ENCODE peak calls at places on chromosome 15, in four cellular contexts. C is HFF-Myc, Q is skeletal muscle cell, Z is mucosa of descending colon. A is an unnamed sample.
A peak's percentile ranks its signal among the peaks of the same experiment; 100 is the strongest.

GRCh38 chr15:47812436-47813109 is 95.3 kb downstream of the SEMA6D start:
- DNase-seq in C (no peak), Q (no peak), Z (no peak), A (no peak)

GRCh38 chr15:22888120-22888859 is 49.8 kb downstream of the NIPA2 start:
- DNase-seq in Q (peak; percentile 95), C (peak; percentile 88), Z (no peak), A (no peak)

GRCh38 chr15:57924536-57924935 is 141.0 kb downstream of the ALDH1A2 start:
- DNase-seq in Q (no peak), Z (no peak), C (no peak), A (no peak)

GRCh38 chr15:45393851-45394250 is 15.5 kb upstream of the GATM start:
- DNase-seq in Z (no peak), Q (no peak), C (no peak), A (no peak)

GRCh38 chr15:35450492-35450891 is 95.5 kb downstream of the DPH6 start:
- DNase-seq in Q (peak; percentile 75), C (no peak), Z (no peak), A (no peak)

GRCh38 chr15:62306851-62307504 is 141.9 kb upstream of the C2CD4B start:
- DNase-seq in Q (peak; percentile 20), Z (peak; percentile 31), C (peak; percentile 39), A (peak; percentile 53)

GRCh38 chr15:43880406-43881184 is 53.8 kb downstream of the WDR76 start:
- DNase-seq in C (no peak), Q (no peak), Z (no peak), A (no peak)

GRCh38 chr15:83365370-83365938 is 81.0 kb upstream of the BNC1 start:
- DNase-seq in C (peak; percentile 49), Q (peak; percentile 56), Z (no peak), A (no peak)

GRCh38 chr15:45612790-45613415 is 21.9 kb upstream of the SQOR start:
- DNase-seq in Z (no peak), C (no peak), Q (peak; percentile 45), A (no peak)

GRCh38 chr15:39645138-39645975 is 64.5 kb downstream of the THBS1 start:
- DNase-seq in Z (no peak), Q (no peak), C (no peak), A (no peak)

GRCh38 chr15:90376789-90377188 is 11.3 kb upstream of the IQGAP1 start:
- DNase-seq in C (no peak), Q (no peak), Z (no peak), A (peak; percentile 96)

GRCh38 chr15:68656438-68656739 is 77.6 kb downstream of the CORO2B start:
- DNase-seq in Q (no peak), C (no peak), Z (no peak), A (no peak)

GRCh38 chr15:71997691-71998090 is 120.3 kb downstream of the MYO9A start:
- DNase-seq in Q (no peak), C (no peak), Z (no peak), A (no peak)

GRCh38 chr15:82951472-82952155 is 906 bp downstream of the HOMER2 start:
- DNase-seq in C (no peak), Z (no peak), Q (no peak), A (no peak)

GRCh38 chr15:69794643-69795461 is 302.9 kb downstream of the TLE3 start:
- DNase-seq in Z (no peak), C (no peak), Q (no peak), A (no peak)

GRCh38 chr15:66896611-66897010 is 168.8 kb upstream of the SMAD3 start:
- DNase-seq in Z (no peak), Q (no peak), C (no peak), A (no peak)

GRCh38 chr15:39878401-39878775 is 41.7 kb downstream of the GPR176 start:
- DNase-seq in Q (no peak), Z (no peak), C (no peak), A (no peak)

GRCh38 chr15:85164841-85165466 is 183.3 kb downstream of the PDE8A start:
- DNase-seq in C (no peak), Q (no peak), Z (no peak), A (no peak)

GRCh38 chr15:85167568-85167967 is 185.9 kb downstream of the PDE8A start:
- DNase-seq in Q (no peak), Z (no peak), C (no peak), A (no peak)

GRCh38 chr15:85172846-85173490 is 191.3 kb downstream of the PDE8A start:
- DNase-seq in C (no peak), Z (no peak), Q (no peak), A (no peak)

GRCh38 chr15:85171736-85172135 is 190.1 kb downstream of the PDE8A start:
- DNase-seq in Q (no peak), C (no peak), Z (no peak), A (no peak)

GRCh38 chr15:85168642-85169173 is 187.1 kb downstream of the PDE8A start:
- DNase-seq in Z (peak; percentile 71), Q (no peak), C (no peak), A (peak; percentile 14)
- H3K4me3 ChIP-seq in Z (no peak overlapping the region), Q (peak overlapping the region; percentile 5), C (no peak overlapping the region), A (no peak overlapping the region)

GRCh38 chr15:51969728-51970127 is 1.9 kb downstream of the LEO1 start:
- DNase-seq in Q (no peak), Z (no peak), C (no peak), A (no peak)
- H3K4me3 ChIP-seq in Q (no peak overlapping the region), Z (no peak overlapping the region), C (peak overlapping the region; percentile 99), A (no peak overlapping the region)

GRCh38 chr15:38565287-38565670 is 665 bp upstream of the RASGRP1 start:
- DNase-seq in Q (no peak), Z (no peak), C (no peak), A (no peak)
- H3K4me3 ChIP-seq in Q (peak overlapping the region; percentile 51), Z (no peak overlapping the region), C (peak overlapping the region; percentile 45), A (peak overlapping the region; percentile 89)

GRCh38 chr15:99511865-99512632 is 53.7 kb upstream of the MEF2A start:
- DNase-seq in C (no peak), Z (no peak), Q (peak; percentile 47), A (peak; percentile 33)
- H3K4me3 ChIP-seq in C (no peak overlapping the region), Z (no peak overlapping the region), Q (no peak overlapping the region), A (no peak overlapping the region)

GRCh38 chr15:40999190-40999589 is 45.9 kb downstream of the CHAC1 start:
- DNase-seq in Q (peak; percentile 25), Z (no peak), C (no peak), A (no peak)
- H3K4me3 ChIP-seq in Q (no peak overlapping the region), Z (no peak overlapping the region), C (no peak overlapping the region), A (no peak overlapping the region)

DNA sequence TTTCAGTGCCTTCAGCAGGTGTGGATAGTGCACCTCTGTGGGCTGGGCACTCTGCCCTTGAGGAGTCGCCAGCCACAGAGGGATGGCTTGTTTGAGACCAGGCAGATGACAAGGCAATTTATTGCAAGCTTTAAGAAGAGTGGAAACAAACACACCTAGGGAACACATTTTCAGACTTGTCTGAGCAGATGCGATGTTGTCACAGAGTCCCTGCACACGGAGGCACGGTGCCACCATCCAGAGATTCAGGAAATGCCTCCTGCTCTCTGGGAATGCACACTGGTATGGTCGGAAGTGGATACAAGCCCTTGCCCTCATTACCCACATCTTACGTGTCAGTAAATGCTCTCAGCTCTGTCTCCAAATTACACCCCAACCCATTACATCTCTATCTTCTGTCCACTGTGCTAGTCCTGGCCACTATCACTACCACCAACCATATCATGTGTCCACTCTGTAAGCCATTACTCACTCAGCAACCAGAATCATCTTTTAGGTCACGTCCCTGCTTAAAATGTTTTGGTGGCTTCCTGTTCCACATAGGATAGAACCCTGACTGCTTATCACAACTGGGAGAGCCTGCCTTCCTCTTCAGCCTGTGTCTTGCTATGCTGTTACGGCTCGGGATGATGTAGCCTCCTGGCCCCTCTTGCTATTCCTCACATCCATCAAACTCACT is 196.9 kb downstream of the SLCO3A1 start:
- DNase-seq in C (no peak), Q (no peak), Z (no peak), A (no peak)
- H3K4me3 ChIP-seq in C (no peak overlapping the region), Q (no peak overlapping the region), Z (no peak overlapping the region), A (no peak overlapping the region)

DNA sequence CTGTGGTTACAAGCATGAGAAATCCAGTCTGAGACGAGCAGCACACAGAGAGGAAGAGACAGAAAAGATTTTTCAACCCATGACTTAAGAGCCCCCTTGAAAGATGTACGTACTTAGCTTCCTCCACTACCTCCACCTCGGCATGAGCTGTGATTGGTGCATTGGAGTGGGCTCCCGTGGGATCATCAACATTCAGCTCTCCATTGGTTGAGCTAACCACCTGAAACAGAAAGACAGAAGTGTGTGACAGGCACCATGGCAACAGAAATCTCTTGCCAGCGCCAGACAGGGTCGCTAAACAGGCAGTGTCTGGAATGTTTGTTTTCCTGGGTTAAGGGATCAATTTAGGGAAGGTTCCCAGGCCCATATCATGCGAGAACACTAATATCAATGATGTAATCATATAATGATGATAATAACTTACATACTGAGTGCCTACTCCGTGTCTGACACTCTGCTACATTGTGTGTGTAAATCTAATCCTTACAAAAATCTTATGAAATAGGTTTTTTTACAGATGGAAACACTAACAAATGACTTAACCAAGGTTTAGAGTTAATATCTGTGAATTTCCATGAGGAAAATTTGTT is 17.5 kb upstream of the PPIB start:
- DNase-seq in Z (no peak), Q (no peak), C (no peak), A (no peak)
- H3K4me3 ChIP-seq in Z (no peak overlapping the region), Q (no peak overlapping the region), C (no peak overlapping the region), A (no peak overlapping the region)

GRCh38 chr15:56788359-56788758 is 55.0 kb upstream of the ZNF280D start:
- DNase-seq in Q (no peak), Z (no peak), C (no peak), A (no peak)
- H3K4me3 ChIP-seq in Q (no peak overlapping the region), Z (no peak overlapping the region), C (no peak overlapping the region), A (no peak overlapping the region)